ENCODE peak calls at places on chromosomes 5 and 9, in six cellular contexts. I is heart right ventricle, A is heart left ventricle, F is endodermal cell, S is AG09319, H is H9. L is an unnamed sample.
A peak's percentile ranks its signal among the peaks of the same experiment; 100 is the strongest.

GRCh38 chr9:33431420-33431819 is 16.0 kb downstream of the AQP3 start:
- DNase-seq in I (no peak), A (no peak), F (no peak), S (no peak), H (no peak), L (no peak)

GRCh38 chr9:127801955-127802575 is 617 bp upstream of the FPGS start:
- DNase-seq in I (no peak), A (no peak), F (no peak), S (no peak), H (no peak), L (no peak)

GRCh38 chr9:133992780-133993634 is 883 bp upstream of the VAV2 start:
- DNase-seq in I (peak; percentile 86), A (peak; percentile 90), F (peak; percentile 89), S (peak; percentile 76), H (peak; percentile 78), L (peak; percentile 92)

GRCh38 chr9:131618071-131618479 is 72.8 kb downstream of the PRRT1B start:
- DNase-seq in I (peak; percentile 94), A (peak; percentile 89), F (no peak), S (no peak), H (no peak), L (no peak)

GRCh38 chr9:11141357-11141756 is 528.6 kb upstream of the PTPRD start:
- DNase-seq in I (no peak), A (no peak), F (no peak), S (no peak), H (no peak), L (no peak)

GRCh38 chr5:73797142-73797530 is 171.1 kb downstream of the ARHGEF28 start:
- DNase-seq in I (no peak), A (no peak), F (no peak), S (no peak), H (no peak), L (no peak)

GRCh38 chr5:110894805-110895204 is 156.0 kb downstream of the SLC25A46 start:
- DNase-seq in I (no peak), A (no peak), F (no peak), S (no peak), H (no peak), L (no peak)

GRCh38 chr9:4077499-4078102 is 222.3 kb downstream of the GLIS3 start:
- DNase-seq in I (peak; percentile 74), A (peak; percentile 74), F (peak; percentile 92), S (peak; percentile 44), H (peak; percentile 78), L (peak; percentile 32)

GRCh38 chr5:120241400-120241799 is 222.7 kb upstream of the PRR16 start:
- DNase-seq in I (no peak), A (no peak), F (no peak), S (no peak), H (no peak), L (no peak)

GRCh38 chr5:124957063-124957462 is 210.6 kb upstream of the ZNF608 start:
- DNase-seq in I (no peak), A (no peak), F (no peak), S (no peak), H (no peak), L (no peak)

GRCh38 chr5:173720341-173721258 is 104.2 kb upstream of the BOD1 start:
- DNase-seq in I (no peak), A (no peak), F (no peak), S (no peak), H (no peak), L (no peak)

GRCh38 chr5:86979801-86980510 is 287.7 kb upstream of the RASA1 start:
- DNase-seq in I (no peak), A (no peak), F (no peak), S (no peak), H (no peak), L (no peak)

GRCh38 chr5:16800477-16800876 is 135.6 kb downstream of the MYO10 start:
- DNase-seq in I (no peak), A (no peak), F (no peak), S (no peak), H (no peak), L (no peak)

GRCh38 chr5:157106668-157107461 is 2.0 kb downstream of the HAVCR2 start:
- DNase-seq in I (peak; percentile 20), A (peak; percentile 47), F (no peak), S (no peak), H (no peak), L (no peak)

GRCh38 chr5:98424681-98425454 is 348.6 kb upstream of the RGMB start:
- DNase-seq in I (peak; percentile 16), A (no peak), F (no peak), S (peak; percentile 53), H (no peak), L (no peak)

GRCh38 chr9:306907-307306 is 92.2 kb downstream of the DOCK8 start:
- DNase-seq in I (no peak), A (no peak), F (peak; percentile 71), S (no peak), H (peak; percentile 35), L (no peak)

GRCh38 chr9:106859957-106860715 is 2.8 kb upstream of the ZNF462 start:
- DNase-seq in I (peak; percentile 31), A (peak; percentile 60), F (peak; percentile 87), S (no peak), H (peak; percentile 86), L (no peak)

GRCh38 chr5:157253547-157253946 is 12.4 kb upstream of the CYFIP2 start:
- DNase-seq in I (peak; percentile 43), A (no peak), F (peak; percentile 89), S (peak; percentile 14), H (peak; percentile 55), L (peak; percentile 61)

GRCh38 chr9:115104908-115105307 is 13.0 kb downstream of the TNC start:
- DNase-seq in I (no peak), A (no peak), F (no peak), S (peak; percentile 56), H (no peak), L (no peak)

GRCh38 chr5:15615859-15616258 is 115.9 kb downstream of the FBXL7 start:
- DNase-seq in I (no peak), A (no peak), F (no peak), S (peak; percentile 31), H (no peak), L (no peak)

DNA sequence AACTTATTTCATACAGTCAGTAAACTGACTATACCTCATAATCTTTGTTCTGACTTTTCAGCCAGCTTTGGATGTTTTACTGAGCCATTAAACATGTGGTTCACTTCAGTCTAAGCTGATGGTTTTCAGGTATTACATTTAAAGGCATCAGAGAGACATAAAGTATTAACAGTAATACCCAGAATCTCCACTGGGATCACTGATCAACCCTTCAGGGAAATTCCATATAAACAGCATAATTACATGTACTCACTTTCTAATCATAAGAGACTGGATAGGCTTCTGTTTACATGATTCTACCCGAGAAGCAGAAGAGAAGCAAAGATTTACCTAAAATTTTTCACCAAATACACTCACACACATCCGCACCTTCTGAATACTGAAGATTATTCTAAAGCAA is 186.7 kb upstream of the FREM1 start:
- DNase-seq in I (no peak), A (no peak), F (no peak), S (no peak), H (no peak), L (no peak)
- TF ChIP-seq CTCF in I (no peak), A (no peak), F (peak; percentile 52), S (no peak), H (peak; percentile 27), L (no peak)

GRCh38 chr9:22241024-22241423 is 205.6 kb upstream of the DMRTA1 start:
- DNase-seq in I (no peak), A (no peak), F (no peak), S (no peak), H (no peak), L (no peak)

GRCh38 chr9:22240619-22241018 is 206.0 kb upstream of the DMRTA1 start:
- DNase-seq in I (no peak), A (no peak), F (no peak), S (peak; percentile 4), H (no peak), L (peak; percentile 35)

GRCh38 chr9:22241611-22242010 is 205.0 kb upstream of the DMRTA1 start:
- DNase-seq in I (no peak), A (no peak), F (no peak), S (no peak), H (no peak), L (no peak)

GRCh38 chr9:22237497-22238363 is 208.9 kb upstream of the DMRTA1 start:
- DNase-seq in I (no peak), A (no peak), F (no peak), S (peak; percentile 23), H (no peak), L (no peak)

GRCh38 chr9:22238809-22239684 is 207.6 kb upstream of the DMRTA1 start:
- DNase-seq in I (no peak), A (no peak), F (no peak), S (no peak), H (no peak), L (no peak)
- TF ChIP-seq CTCF in I (peak; percentile 16), A (peak; percentile 55), F (peak; percentile 73), S (peak; percentile 53), H (peak; percentile 66), L (peak; percentile 43)

GRCh38 chr5:175816348-175816747 is 55.0 kb upstream of the CPLX2 start:
- DNase-seq in I (no peak), A (no peak), F (no peak), S (no peak), H (no peak), L (no peak)
- TF ChIP-seq CTCF in I (no peak), A (no peak), F (no peak), S (no peak), H (no peak), L (no peak)

DNA sequence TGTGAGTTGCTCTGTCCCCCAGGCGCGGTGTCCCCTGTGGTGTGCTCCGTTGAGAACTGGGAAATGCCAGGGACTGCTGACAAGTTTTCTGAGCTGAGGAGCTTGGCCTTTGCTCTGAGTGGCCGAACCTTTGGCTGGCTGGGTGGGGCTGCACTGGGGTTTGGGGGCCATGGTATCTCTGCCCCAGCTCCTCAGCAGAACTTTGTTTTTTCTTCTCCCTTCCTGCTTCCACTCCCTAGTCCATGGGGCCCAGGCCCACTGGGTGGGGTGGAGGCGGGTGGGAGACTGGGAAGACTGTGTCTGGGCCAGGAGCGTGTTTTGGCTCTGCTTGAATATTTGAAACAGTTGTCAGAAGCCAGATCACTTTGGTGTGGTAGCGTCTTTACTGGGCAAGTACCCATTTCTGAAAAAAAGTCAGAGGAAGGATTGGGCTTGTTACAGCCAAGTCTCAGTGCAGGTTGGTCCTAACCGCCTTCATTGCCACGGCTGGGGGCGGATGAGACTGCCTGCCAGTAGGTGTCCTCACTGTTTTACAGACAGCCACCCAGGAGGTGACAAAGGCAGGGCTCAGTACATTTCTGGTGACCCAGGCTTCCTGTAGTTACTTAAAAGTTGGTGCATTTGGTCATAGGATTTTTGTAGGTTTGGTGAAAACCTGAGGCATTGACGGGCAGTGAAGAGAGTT is 92.7 kb downstream of the DAB2IP start:
- DNase-seq in I (peak; percentile 75), A (peak; percentile 76), F (peak; percentile 88), S (peak; percentile 14), H (peak; percentile 67), L (peak; percentile 80)
- TF ChIP-seq CTCF in I (peak; percentile 29), A (peak; percentile 50), F (peak; percentile 78), S (peak; percentile 53), H (peak; percentile 53), L (peak; percentile 57)

GRCh38 chr5:130034872-130035271 is 130.6 kb downstream of the CHSY3 start:
- DNase-seq in I (no peak), A (no peak), F (no peak), S (no peak), H (no peak), L (no peak)
- TF ChIP-seq CTCF in I (no peak), A (no peak), F (no peak), S (no peak), H (no peak), L (no peak)

GRCh38 chr5:77957-78804 is 13.8 kb upstream of the PLEKHG4B start:
- DNase-seq in I (peak; percentile 31), A (peak; percentile 50), F (peak; percentile 75), S (no peak), H (no peak), L (peak; percentile 63)
- TF ChIP-seq CTCF in I (peak; percentile 19), A (peak; percentile 44), F (peak; percentile 66), S (peak; percentile 51), H (peak; percentile 52), L (peak; percentile 38)

GRCh38 chr9:74770508-74771261 is 117.0 kb downstream of the TRPM6 start:
- DNase-seq in I (no peak), A (no peak), F (peak; percentile 94), S (no peak), H (peak; percentile 91), L (peak; percentile 27)
- TF ChIP-seq CTCF in I (peak; percentile 5), A (peak; percentile 35), F (peak; percentile 95), S (peak; percentile 34), H (peak; percentile 98), L (peak; percentile 68)

L was measured in GM13977.